ENCODE peak calls at places on chromosome 1, in eight cellular contexts. V, F, Q, S, L, W, X and U are unnamed samples.

GRCh38 chr1:43844114-43844513 is 89.5 kb upstream of the ARTN start:
- DNase-seq in F (no peak), S (no peak), W (no peak), V (no peak), L (no peak), Q (no peak), X (no peak), U (no peak)

GRCh38 chr1:48851638-48852037 is 74.9 kb upstream of the BEND5 start:
- DNase-seq in F (no peak), Q (no peak), X (peak), W (no peak), L (no peak), S (no peak), V (no peak), U (no peak)

GRCh38 chr1:24694380-24694843 is 50.8 kb upstream of the CLIC4 start:
- DNase-seq in Q (no peak), X (peak), L (no peak), S (no peak), F (no peak), W (no peak), V (no peak), U (peak)

GRCh38 chr1:34066921-34067603 is 98.0 kb downstream of the CSMD2 start:
- DNase-seq in F (no peak), W (no peak), Q (no peak), V (no peak), L (no peak), X (peak), S (peak), U (no peak)

GRCh38 chr1:184075040-184076029 is 23.8 kb downstream of the TSEN15 start:
- DNase-seq in F (no peak), L (peak), Q (no peak), V (no peak), X (peak), W (peak), S (peak), U (peak)

GRCh38 chr1:173997796-173998195 is 24.4 kb downstream of the RC3H1 start:
- DNase-seq in W (no peak), S (no peak), F (no peak), L (no peak), Q (no peak), V (no peak), X (no peak), U (no peak)

GRCh38 chr1:107058245-107059032 is 2.0 kb downstream of the PRMT6 start:
- DNase-seq in Q (no peak), S (no peak), X (no peak), W (no peak), L (no peak), V (no peak), F (no peak), U (peak)

GRCh38 chr1:166875302-166875733 is 746 bp downstream of the TADA1 start:
- DNase-seq in V (no peak), S (no peak), Q (no peak), F (no peak), X (no peak), W (no peak), L (no peak), U (no peak)

GRCh38 chr1:206674236-206674635 is 10.5 kb upstream of the MAPKAPK2 start:
- DNase-seq in F (no peak), V (no peak), X (no peak), Q (no peak), W (no peak), S (no peak), L (no peak), U (no peak)

GRCh38 chr1:9542425-9542824 is 3.2 kb downstream of the SLC25A33 start:
- DNase-seq in S (no peak), F (no peak), L (no peak), Q (no peak), X (peak), W (peak), V (no peak), U (no peak)

GRCh38 chr1:222372221-222372620 is 175.7 kb downstream of the HHIPL2 start:
- DNase-seq in L (no peak), V (no peak), S (no peak), F (no peak), Q (no peak), X (no peak), W (no peak), U (no peak)

GRCh38 chr1:223834660-223835263 is 11.0 kb downstream of the TP53BP2 start:
- DNase-seq in S (no peak), L (no peak), Q (no peak), V (no peak), W (no peak), X (no peak), F (no peak), U (no peak)

GRCh38 chr1:67256291-67257172 is 51.1 kb upstream of the IL12RB2 start:
- DNase-seq in X (no peak), S (no peak), L (no peak), W (no peak), V (no peak), F (no peak), Q (no peak), U (no peak)

GRCh38 chr1:24248859-24249258 is 61.8 kb upstream of the IFNLR1 start:
- DNase-seq in V (no peak), W (no peak), L (no peak), F (no peak), X (no peak), S (no peak), Q (no peak), U (no peak)